ENCODE peak calls at places on chromosomes 6 and 20, in eight cellular contexts. A is mesenteric fat pad; X is HuH-7.5; Q is CD8-positive, alpha-beta memory T cell; C is heart right ventricle; G is ELR; S is stimulated activated CD4-positive, alpha-beta T cell treated with anti-CD3 and anti-CD28 coated beads, Interleukin-4, amount 100 ng/mL, for 24 hours; O is testis. T is an unnamed sample.
A peak's percentile ranks its signal among the peaks of the same experiment; 100 is the strongest.

GRCh38 chr20:25149986-25150385 is 45.5 kb upstream of the ENTPD6 start:
- DNase-seq in Q (no peak), X (no peak), G (no peak), O (no peak), A (no peak), S (no peak), C (no peak), T (no peak)

GRCh38 chr20:53040678-53041674 is 68.8 kb downstream of the TSHZ2 start:
- DNase-seq in A (no peak), G (no peak), O (no peak), X (no peak), Q (no peak), C (peak; percentile 17), S (no peak), T (no peak)

GRCh38 chr6:76770166-76770565 is 693.1 kb downstream of the HTR1B start:
- DNase-seq in G (no peak), C (no peak), O (no peak), X (no peak), S (no peak), Q (no peak), A (no peak), T (no peak)

GRCh38 chr20:25025986-25026605 is 31.8 kb downstream of the ACSS1 start:
- DNase-seq in O (no peak), C (no peak), Q (no peak), A (peak; percentile 55), G (no peak), S (no peak), X (no peak), T (no peak)

GRCh38 chr6:157721431-157722229 is 101.4 kb upstream of the SNX9 start:
- DNase-seq in O (no peak), A (no peak), C (no peak), Q (no peak), S (no peak), X (no peak), G (no peak), T (no peak)

GRCh38 chr6:89640804-89641203 is 2.3 kb upstream of the LYRM2 start:
- DNase-seq in S (no peak), A (no peak), C (no peak), O (no peak), Q (no peak), X (no peak), G (peak; percentile 85), T (no peak)

GRCh38 chr6:54847799-54848597 is 1.4 kb downstream of the FAM83B start:
- DNase-seq in G (peak; percentile 90), X (no peak), C (no peak), S (no peak), A (no peak), O (no peak), Q (no peak), T (no peak)

GRCh38 chr20:52941803-52942202 is 30.4 kb upstream of the TSHZ2 start:
- DNase-seq in O (no peak), Q (no peak), S (no peak), X (no peak), C (no peak), A (no peak), G (no peak), T (no peak)

GRCh38 chr6:106138151-106138550 is 52.0 kb downstream of the PRDM1 start:
- DNase-seq in X (no peak), C (no peak), Q (no peak), S (no peak), A (no peak), G (no peak), O (no peak), T (no peak)

GRCh38 chr20:25389381-25389857 is 1.2 kb downstream of the ABHD12 start:
- DNase-seq in G (peak; percentile 49), X (no peak), O (no peak), C (no peak), S (no peak), Q (no peak), A (no peak), T (no peak)

GRCh38 chr6:54710430-54710829 is 136.1 kb upstream of the FAM83B start:
- DNase-seq in Q (no peak), G (no peak), A (no peak), X (no peak), O (no peak), C (no peak), S (no peak), T (no peak)